ENCODE peak calls at places on chromosomes 6 and 20, in four cellular contexts. One of them, this sample, is unnamed. For H3K9me3 and H3K27me3, the result is how much of the 10 kb centered on the place peaks cover.

GRCh38 chr20:62122659-62123449 is 579 bp downstream of the LSM14B start:
- DNase-seq in lower lobe of right lung: no peak
- DNase-seq in left lung: no peak
- DNase-seq in cardiac muscle cell: peak
- DNase-seq in this sample: peak

GRCh38 chr6:156731436-156731835 is 45.7 kb upstream of the ARID1B start:
- DNase-seq in cardiac muscle cell: no peak
- DNase-seq in lower lobe of right lung: no peak
- DNase-seq in left lung: no peak
- DNase-seq in this sample: peak

GRCh38 chr6:170291271-170292110 is 613 bp upstream of the DLL1 start:
- DNase-seq in cardiac muscle cell: peak
- DNase-seq in left lung: no peak
- DNase-seq in lower lobe of right lung: peak
- DNase-seq in this sample: peak

GRCh38 chr6:170173416-170173990 is 117.4 kb downstream of the DLL1 start:
- DNase-seq in cardiac muscle cell: no peak
- DNase-seq in lower lobe of right lung: no peak
- DNase-seq in left lung: peak
- DNase-seq in this sample: no peak

GRCh38 chr20:3797592-3798404 is 1.7 kb downstream of the CDC25B start:
- DNase-seq in left lung: peak
- DNase-seq in cardiac muscle cell: no peak
- DNase-seq in lower lobe of right lung: peak
- DNase-seq in this sample: no peak

GRCh38 chr6:168929871-168930450 is 323.7 kb downstream of the THBS2 start:
- DNase-seq in cardiac muscle cell: no peak
- DNase-seq in left lung: no peak
- DNase-seq in lower lobe of right lung: no peak
- DNase-seq in this sample: no peak

GRCh38 chr6:87099472-87099871 is 4.6 kb upstream of the CGA start:
- DNase-seq in lower lobe of right lung: no peak
- DNase-seq in left lung: no peak
- DNase-seq in cardiac muscle cell: no peak
- DNase-seq in this sample: no peak

GRCh38 chr20:25287631-25288290 is 39.9 kb downstream of the PYGB start:
- DNase-seq in left lung: no peak
- DNase-seq in lower lobe of right lung: peak
- DNase-seq in cardiac muscle cell: no peak
- DNase-seq in this sample: no peak

GRCh38 chr6:8953310-8953709 is 518.0 kb upstream of the SLC35B3 start:
- DNase-seq in left lung: no peak
- DNase-seq in cardiac muscle cell: no peak
- DNase-seq in lower lobe of right lung: no peak
- DNase-seq in this sample: no peak

GRCh38 chr6:78810146-78810545 is 57.2 kb upstream of the IRAK1BP1 start:
- DNase-seq in cardiac muscle cell: peak
- DNase-seq in lower lobe of right lung: no peak
- DNase-seq in left lung: no peak
- DNase-seq in this sample: peak

GRCh38 chr6:90720404-90720803 is 133.5 kb upstream of the MAP3K7 start:
- DNase-seq in cardiac muscle cell: no peak
- DNase-seq in left lung: no peak
- DNase-seq in lower lobe of right lung: no peak
- DNase-seq in this sample: no peak

GRCh38 chr6:52497652-52498408 is 77.7 kb downstream of the EFHC1 start:
- DNase-seq in left lung: peak
- DNase-seq in cardiac muscle cell: no peak
- DNase-seq in lower lobe of right lung: peak
- DNase-seq in this sample: peak

GRCh38 chr20:36549628-36549941 is 8.3 kb downstream of the MYL9 start:
- DNase-seq in left lung: no peak
- DNase-seq in cardiac muscle cell: no peak
- DNase-seq in lower lobe of right lung: no peak
- DNase-seq in this sample: no peak

GRCh38 chr20:36181934-36182603 is 27.5 kb downstream of the EPB41L1 start:
- DNase-seq in cardiac muscle cell: no peak
- DNase-seq in left lung: no peak
- DNase-seq in lower lobe of right lung: no peak
- DNase-seq in this sample: peak

GRCh38 chr6:158161566-158162254 is 6.4 kb downstream of the SERAC1 start:
- DNase-seq in left lung: no peak
- DNase-seq in cardiac muscle cell: no peak
- DNase-seq in lower lobe of right lung: no peak
- DNase-seq in this sample: no peak

GRCh38 chr20:53224851-53225250 is 252.7 kb downstream of the TSHZ2 start:
- DNase-seq in lower lobe of right lung: no peak
- DNase-seq in left lung: no peak
- DNase-seq in cardiac muscle cell: no peak
- DNase-seq in this sample: no peak

GRCh38 chr6:117441824-117442264 is 16.1 kb upstream of the ROS1 start:
- DNase-seq in lower lobe of right lung: no peak
- DNase-seq in cardiac muscle cell: no peak
- DNase-seq in left lung: no peak
- DNase-seq in this sample: no peak

GRCh38 chr20:19738936-19739335 is 19.1 kb upstream of the RIN2 start:
- DNase-seq in lower lobe of right lung: no peak
- DNase-seq in cardiac muscle cell: no peak
- DNase-seq in left lung: no peak
- DNase-seq in this sample: no peak

GRCh38 chr20:4435210-4435609 is 286.5 kb upstream of the PRND start:
- DNase-seq in left lung: no peak
- DNase-seq in lower lobe of right lung: no peak
- DNase-seq in cardiac muscle cell: no peak
- DNase-seq in this sample: no peak

GRCh38 chr6:78844899-78845298 is 22.5 kb upstream of the IRAK1BP1 start:
- DNase-seq in lower lobe of right lung: no peak
- DNase-seq in left lung: no peak
- DNase-seq in cardiac muscle cell: no peak
- DNase-seq in this sample: no peak

GRCh38 chr6:129210684-129211083 is 327.7 kb downstream of the LAMA2 start:
- DNase-seq in lower lobe of right lung: no peak
- DNase-seq in left lung: no peak
- DNase-seq in cardiac muscle cell: no peak
- DNase-seq in this sample: no peak

GRCh38 chr6:89411269-89412070 is 603 bp downstream of the RRAGD start:
- DNase-seq in left lung: peak
- DNase-seq in lower lobe of right lung: peak
- DNase-seq in cardiac muscle cell: peak
- DNase-seq in this sample: peak

GRCh38 chr20:53495357-53495756 is 98.3 kb downstream of the ZNF217 start:
- DNase-seq in left lung: no peak
- DNase-seq in cardiac muscle cell: no peak
- DNase-seq in lower lobe of right lung: no peak
- DNase-seq in this sample: no peak

GRCh38 chr20:11799131-11799800 is 118.4 kb upstream of the BTBD3 start:
- DNase-seq in cardiac muscle cell: no peak
- DNase-seq in left lung: no peak
- DNase-seq in lower lobe of right lung: no peak
- DNase-seq in this sample: no peak

GRCh38 chr6:121309768-121310473 is 24.4 kb downstream of the TBC1D32 start:
- DNase-seq in cardiac muscle cell: no peak
- DNase-seq in lower lobe of right lung: no peak
- DNase-seq in left lung: no peak
- DNase-seq in this sample: no peak

GRCh38 chr6:70112686-70113570 is 190.0 kb downstream of the COL9A1 start:
- DNase-seq in lower lobe of right lung: no peak
- DNase-seq in cardiac muscle cell: no peak
- DNase-seq in left lung: no peak
- DNase-seq in this sample: no peak

GRCh38 chr6:106728296-106728870 is 99.0 kb downstream of the QRSL1 start:
- DNase-seq in left lung: peak
- DNase-seq in cardiac muscle cell: no peak
- DNase-seq in lower lobe of right lung: peak
- DNase-seq in this sample: peak

GRCh38 chr6:119350202-119351004 is 842 bp upstream of the MAN1A1 start:
- DNase-seq in lower lobe of right lung: no peak
- DNase-seq in cardiac muscle cell: peak
- DNase-seq in left lung: no peak
- DNase-seq in this sample: peak

GRCh38 chr20:34528921-34529297 is 12.7 kb downstream of the DYNLRB1 start:
- DNase-seq in left lung: peak
- DNase-seq in lower lobe of right lung: peak
- DNase-seq in cardiac muscle cell: no peak
- DNase-seq in this sample: peak

GRCh38 chr6:160015778-160016684 is 47.1 kb downstream of the IGF2R start:
- DNase-seq in left lung: no peak
- DNase-seq in cardiac muscle cell: no peak
- DNase-seq in lower lobe of right lung: no peak
- DNase-seq in this sample: no peak

GRCh38 chr6:14814016-14814415 is 431.9 kb upstream of the JARID2 start:
- DNase-seq in left lung: no peak
- DNase-seq in lower lobe of right lung: no peak
- DNase-seq in cardiac muscle cell: no peak
- DNase-seq in this sample: no peak

GRCh38 chr6:15796130-15796766 is 133.4 kb upstream of the DTNBP1 start:
- DNase-seq in left lung: no peak
- DNase-seq in cardiac muscle cell: no peak
- DNase-seq in lower lobe of right lung: no peak
- DNase-seq in this sample: no peak

GRCh38 chr6:149909701-149910470 is 12.0 kb upstream of the RAET1E start:
- DNase-seq in cardiac muscle cell: no peak
- DNase-seq in lower lobe of right lung: no peak
- DNase-seq in left lung: no peak
- DNase-seq in this sample: no peak

GRCh38 chr20:1391640-1392442 is 1.0 kb downstream of the FKBP1A start:
- DNase-seq in lower lobe of right lung: peak
- DNase-seq in left lung: peak
- DNase-seq in cardiac muscle cell: peak
- DNase-seq in this sample: no peak

GRCh38 chr20:1389703-1390385 is 3.0 kb downstream of the FKBP1A start:
- DNase-seq in left lung: peak
- DNase-seq in lower lobe of right lung: no peak
- DNase-seq in cardiac muscle cell: no peak
- DNase-seq in this sample: no peak

GRCh38 chr20:1392443-1392692 is 486 bp downstream of the FKBP1A start:
- DNase-seq in lower lobe of right lung: no peak
- DNase-seq in cardiac muscle cell: no peak
- DNase-seq in left lung: no peak
- DNase-seq in this sample: no peak

GRCh38 chr20:1388706-1389483 is 4.0 kb downstream of the FKBP1A start:
- DNase-seq in cardiac muscle cell: no peak
- DNase-seq in lower lobe of right lung: no peak
- DNase-seq in left lung: no peak
- DNase-seq in this sample: no peak

DNA sequence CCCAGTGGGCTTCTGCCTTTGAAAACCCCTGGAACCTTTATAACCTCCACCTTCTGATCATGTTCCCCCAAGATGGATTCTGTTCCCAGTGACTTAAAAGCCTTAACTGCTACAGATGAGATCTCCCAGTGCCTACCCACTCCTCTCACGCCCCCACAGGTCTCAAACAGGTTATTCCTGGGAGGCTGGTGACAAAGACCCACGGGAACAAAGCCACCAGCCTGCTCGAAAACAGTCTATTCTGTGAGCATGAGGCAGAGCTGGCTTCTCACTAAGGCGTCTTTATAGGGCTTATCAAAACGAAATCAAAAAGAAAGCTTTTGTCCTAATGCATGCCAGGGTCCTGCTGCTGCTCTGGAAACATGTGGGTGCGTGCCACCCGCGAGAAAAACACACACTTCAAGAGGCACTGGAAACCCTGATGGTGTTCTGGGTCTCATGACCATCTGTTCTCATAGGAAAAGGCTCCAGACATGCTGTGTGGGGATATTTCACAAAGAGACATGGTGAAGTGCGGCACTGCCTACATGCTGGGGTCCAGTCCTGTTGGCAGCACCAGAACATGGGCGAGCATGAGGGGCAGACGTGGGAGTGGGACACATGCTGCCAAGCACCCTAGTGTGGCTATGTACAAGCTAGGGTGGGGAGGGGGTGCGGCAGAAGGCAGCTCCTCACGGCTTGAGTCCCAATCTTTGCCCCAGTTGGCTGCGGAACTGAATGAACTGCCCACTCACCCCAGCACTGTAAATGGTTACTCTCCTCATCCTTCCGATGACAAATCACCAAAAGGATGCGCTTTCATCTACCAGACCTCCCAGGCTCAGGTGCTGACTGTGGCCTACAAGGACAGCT is 2.1 kb downstream of the FKBP1A start:
- DNase-seq in cardiac muscle cell: no peak
- DNase-seq in lower lobe of right lung: no peak
- DNase-seq in left lung: no peak
- DNase-seq in this sample: no peak
- H3K4me3 ChIP-seq in cardiac muscle cell: no peak
- H3K4me3 ChIP-seq in lower lobe of right lung: peak
- H3K4me3 ChIP-seq in left lung: peak
- H3K4me3 ChIP-seq in this sample: peak

GRCh38 chr20:31278178-31278577 is 20.7 kb downstream of the DEFB115 start:
- DNase-seq in lower lobe of right lung: no peak
- DNase-seq in left lung: no peak
- DNase-seq in cardiac muscle cell: no peak
- DNase-seq in this sample: no peak
- H3K9me3 ChIP-seq in lower lobe of right lung: under half
- H3K9me3 ChIP-seq in left lung: under half
- H3K9me3 ChIP-seq in cardiac muscle cell: under half
- H3K9me3 ChIP-seq in this sample: under half

GRCh38 chr6:1601616-1602355 is 7.9 kb upstream of the FOXC1 start:
- DNase-seq in left lung: no peak
- DNase-seq in lower lobe of right lung: no peak
- DNase-seq in cardiac muscle cell: no peak
- DNase-seq in this sample: no peak
- H3K27me3 ChIP-seq in left lung: half or more
- H3K27me3 ChIP-seq in lower lobe of right lung: half or more
- H3K27me3 ChIP-seq in cardiac muscle cell: under half
- H3K27me3 ChIP-seq in this sample: under half

DNA sequence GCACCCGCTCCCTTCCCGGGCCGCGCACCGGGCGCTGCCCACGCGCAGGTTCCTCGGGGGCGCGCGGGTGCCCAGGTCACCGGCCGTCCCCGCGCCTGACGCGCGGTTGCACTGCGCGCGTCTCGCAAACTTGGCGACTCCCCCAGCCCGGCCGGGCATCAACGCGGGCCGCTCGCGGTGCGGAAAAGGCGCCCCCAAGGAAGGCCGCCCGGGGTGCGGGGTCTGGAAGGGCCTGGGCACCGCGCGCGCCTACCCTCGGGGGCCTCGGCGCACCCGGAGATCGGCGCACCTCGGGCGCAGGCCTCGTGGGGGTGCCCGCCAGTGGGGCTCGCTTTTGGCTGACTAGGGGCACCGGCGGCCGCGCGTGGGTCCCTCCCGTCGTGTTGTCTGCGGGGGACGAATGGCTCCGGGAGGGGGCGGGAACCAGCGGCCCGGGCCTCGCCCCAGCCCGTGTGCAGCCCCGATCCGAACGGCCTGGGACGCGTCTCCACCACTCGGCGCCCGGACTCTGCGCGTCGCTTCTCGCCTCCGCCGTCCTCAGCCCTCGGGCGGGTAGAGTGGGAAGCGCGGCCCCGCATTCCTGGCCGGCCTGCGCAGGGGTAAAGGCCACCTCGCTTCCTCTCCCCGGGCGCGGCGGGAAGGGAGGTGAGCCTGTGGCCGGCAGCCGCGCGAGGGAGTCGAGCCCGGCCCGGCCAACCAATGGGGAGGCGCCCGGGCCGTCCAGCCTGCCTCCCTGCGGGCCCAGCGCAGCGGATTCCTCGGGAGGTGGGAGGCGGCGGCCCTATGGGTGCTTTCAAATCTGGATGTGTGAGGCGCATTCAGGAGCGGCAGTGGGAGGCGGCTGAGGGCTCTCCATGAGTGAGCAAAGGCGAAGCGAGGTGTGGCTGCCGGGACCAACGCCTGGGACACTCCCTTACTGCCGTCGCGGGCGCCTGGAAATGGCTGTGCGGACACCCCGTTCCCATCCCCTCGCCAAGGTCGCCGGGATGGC is 927 bp upstream of the ZBTB46 start:
- DNase-seq in left lung: no peak
- DNase-seq in cardiac muscle cell: peak
- DNase-seq in lower lobe of right lung: no peak
- DNase-seq in this sample: no peak
- H3K4me3 ChIP-seq in left lung: peak
- H3K4me3 ChIP-seq in cardiac muscle cell: peak
- H3K4me3 ChIP-seq in lower lobe of right lung: peak
- H3K4me3 ChIP-seq in this sample: peak